ENCODE peak calls at places on chromosomes 4 and X, in four cellular contexts. M is HL-60, N is GM12878, G is K562. D is an unnamed sample.

GRCh38 chr4:181952478-181952877 is 290.7 kb upstream of the TENM3 start:
- DNase-seq in M (no peak), N (no peak), G (no peak), D (no peak)

GRCh38 chr4:54685810-54686209 is 28.1 kb downstream of the KIT start:
- DNase-seq in G (no peak), N (no peak), M (no peak), D (no peak)

GRCh38 chr4:119082661-119083060 is 53.0 kb upstream of the MYOZ2 start:
- DNase-seq in M (no peak), G (no peak), N (no peak), D (no peak)

GRCh38 chrX:45401923-45402322 is 201.2 kb upstream of the DIPK2B start:
- DNase-seq in G (no peak), M (no peak), N (no peak), D (no peak)

GRCh38 chr4:24753519-24753918 is 41.9 kb upstream of the SOD3 start:
- DNase-seq in G (no peak), N (no peak), M (no peak), D (no peak)

GRCh38 chr4:88526221-88526815 is 2.7 kb upstream of the PYURF start:
- DNase-seq in M (no peak), G (no peak), N (no peak), D (no peak)

GRCh38 chr4:10639664-10640063 is 44.9 kb downstream of the CLNK start:
- DNase-seq in N (no peak), G (no peak), M (no peak), D (no peak)

GRCh38 chrX:1444896-1445480 is 7.7 kb downstream of the ASMTL start:
- DNase-seq in M (no peak), G (no peak), N (no peak), D (no peak)

GRCh38 chr4:42398448-42399355 is 1.4 kb downstream of the SHISA3 start:
- DNase-seq in M (no peak), N (no peak), G (no peak), D (no peak)

GRCh38 chr4:156794863-156795262 is 176.7 kb downstream of the PDGFC start:
- DNase-seq in M (no peak), N (no peak), G (no peak), D (no peak)

GRCh38 chr4:2794707-2795557 is 2.0 kb downstream of the SH3BP2 start:
- DNase-seq in N (no peak), M (peak), G (peak), D (no peak)

GRCh38 chr4:126616795-126617194 is 1016.0 kb upstream of the INTU start:
- DNase-seq in G (no peak), N (no peak), M (no peak), D (no peak)

GRCh38 chr4:172962564-172963353 is 205.9 kb upstream of the GALNT7 start:
- DNase-seq in M (no peak), N (no peak), G (no peak), D (no peak)

GRCh38 chr4:133145241-133145640 is 3.9 kb upstream of the PCDH10 start:
- DNase-seq in G (no peak), M (no peak), N (no peak), D (no peak)

GRCh38 chr4:102868153-102868781 is 525 bp upstream of the CISD2 start:
- DNase-seq in N (no peak), G (peak), M (peak), D (no peak)

GRCh38 chr4:156615066-156615514 is 356.5 kb downstream of the PDGFC start:
- DNase-seq in G (no peak), N (no peak), M (no peak), D (no peak)

GRCh38 chr4:113827285-113827684 is 65.7 kb upstream of the CAMK2D start:
- DNase-seq in G (no peak), M (no peak), N (no peak), D (no peak)

GRCh38 chr4:168304744-168305459 is 13.7 kb downstream of the DDX60 start:
- DNase-seq in G (no peak), M (no peak), N (no peak), D (no peak)

GRCh38 chrX:68846536-68846935 is 17.7 kb downstream of the EFNB1 start:
- DNase-seq in M (no peak), N (no peak), G (no peak), D (no peak)

GRCh38 chrX:135087867-135088266 is 32.5 kb downstream of the ETDB start:
- DNase-seq in G (no peak), N (no peak), M (no peak), D (no peak)

GRCh38 chr4:102295153-102295862 is 50.0 kb downstream of the SLC39A8 start:
- DNase-seq in G (no peak), M (no peak), N (no peak), D (no peak)

GRCh38 chr4:55407119-55407518 is 11.4 kb downstream of the TMEM165 start:
- DNase-seq in G (no peak), N (no peak), M (no peak), D (no peak)

GRCh38 chr4:119655111-119655837 is 26.7 kb upstream of the PDE5A start:
- DNase-seq in M (no peak), G (no peak), N (no peak), D (no peak)

GRCh38 chr4:19030536-19030935 is 1009.0 kb upstream of the LCORL start:
- DNase-seq in N (no peak), G (no peak), M (no peak), D (no peak)

GRCh38 chr4:187333151-187333550 is 609.5 kb upstream of the FAT1 start:
- DNase-seq in N (no peak), G (no peak), M (no peak), D (no peak)

GRCh38 chr4:109411964-109412363 is 21.7 kb upstream of the SEC24B start:
- DNase-seq in N (no peak), M (no peak), G (no peak), D (no peak)

GRCh38 chrX:23792861-23793553 is 10.0 kb downstream of the SAT1 start:
- DNase-seq in G (no peak), M (no peak), N (no peak), D (no peak)

GRCh38 chr4:169124661-169125060 is 114.6 kb upstream of the CBR4 start:
- DNase-seq in G (no peak), M (no peak), N (no peak), D (no peak)

GRCh38 chr4:20359692-20360091 is 108.0 kb downstream of the SLIT2 start:
- DNase-seq in G (no peak), M (peak), N (no peak), D (no peak)

GRCh38 chr4:14196141-14196540 is 568.6 kb upstream of the BOD1L1 start:
- DNase-seq in M (no peak), G (peak), N (no peak), D (no peak)

GRCh38 chr4:16079046-16079445 is 4.8 kb downstream of the PROM1 start:
- DNase-seq in N (peak), G (no peak), M (no peak), D (no peak)

GRCh38 chrX:13487731-13488505 is 81.5 kb upstream of the EGFL6 start:
- DNase-seq in M (peak), N (peak), G (peak), D (no peak)
- TF ChIP-seq POLR2AphosphoS5 in M (no peak), N (no peak), G (no peak), D (no peak)

DNA sequence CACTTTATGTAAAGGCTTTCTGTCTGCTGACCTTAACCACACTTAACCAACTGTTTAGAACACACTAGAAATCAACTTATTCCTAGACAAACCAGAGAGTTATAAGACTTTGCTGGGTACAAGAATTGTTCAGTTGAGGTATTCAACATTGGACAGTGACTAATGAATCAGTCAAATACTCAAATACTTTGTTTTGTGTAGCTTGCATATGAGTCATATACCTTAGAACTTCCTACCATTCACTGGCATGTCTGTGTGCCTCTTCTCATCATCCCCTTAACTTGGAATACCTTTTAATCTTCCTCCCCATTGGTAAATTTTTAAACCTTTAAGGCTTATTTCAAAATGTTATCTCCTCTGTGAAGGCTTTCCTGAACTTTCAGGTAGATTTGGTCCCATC is 708.8 kb upstream of the GRIA3 start:
- DNase-seq in N (no peak), G (no peak), M (no peak), D (no peak)
- TF ChIP-seq SPI1 in N (no peak), G (no peak), M (no peak), D (no peak)

DNA sequence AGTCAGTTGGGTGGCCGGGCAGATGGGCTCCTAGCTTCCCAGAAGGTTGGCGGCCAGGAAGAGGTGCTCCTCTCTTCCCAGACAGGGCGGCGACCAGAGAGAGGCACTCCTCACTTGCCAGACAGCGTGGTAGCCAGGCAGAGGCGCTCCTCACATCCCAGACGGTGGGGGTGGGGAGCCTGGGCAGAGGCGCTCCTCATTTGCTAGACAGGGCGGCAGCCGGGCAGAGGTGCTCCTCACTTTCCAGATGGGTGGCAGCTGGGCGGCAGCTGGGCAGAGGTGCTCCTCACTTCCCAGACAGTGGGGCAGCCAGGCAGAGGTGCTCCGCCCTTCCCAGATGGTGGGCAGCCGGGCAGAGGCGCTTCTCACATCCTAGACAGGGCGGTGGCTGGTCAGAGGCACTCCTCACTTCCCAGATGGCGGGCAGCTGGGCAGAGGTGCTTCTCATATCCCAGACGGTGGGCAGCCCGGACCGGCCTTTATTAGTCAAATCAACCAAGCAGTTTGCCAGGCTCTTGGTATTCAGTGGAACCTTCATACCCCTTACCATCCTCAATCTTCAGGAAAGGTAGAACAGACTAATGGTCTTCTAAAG is 13.5 kb upstream of the NONO start:
- DNase-seq in N (no peak), M (no peak), G (no peak), D (no peak)
- TF ChIP-seq POLR2AphosphoS5 in N (no peak), M (no peak), G (no peak), D (no peak)

GRCh38 chr4:111434581-111434980 is 710.7 kb upstream of the FAM241A start:
- DNase-seq in G (no peak), M (no peak), N (no peak), D (no peak)

GRCh38 chr4:111435986-111436744 is 709.1 kb upstream of the FAM241A start:
- DNase-seq in G (no peak), N (no peak), M (no peak), D (no peak)

DNA sequence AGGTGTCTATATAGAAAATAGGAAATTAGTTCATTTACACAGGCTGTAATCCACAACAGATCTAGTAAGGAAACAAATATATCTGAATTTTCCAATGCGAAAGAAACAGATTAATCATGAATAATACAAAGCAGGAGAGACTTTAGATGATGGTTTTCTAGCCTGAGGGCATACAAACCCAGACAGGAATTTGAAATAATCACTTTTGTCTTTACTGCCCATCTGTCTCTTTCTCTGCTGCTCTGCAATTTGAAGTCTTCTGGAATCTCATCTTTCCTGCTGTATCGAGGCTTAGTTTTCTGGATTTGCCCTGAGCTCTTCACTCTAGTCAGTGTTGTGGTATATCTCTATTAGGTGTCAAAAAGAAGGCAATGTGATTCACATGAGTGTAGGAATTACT is 711.8 kb upstream of the FAM241A start:
- DNase-seq in M (no peak), G (no peak), N (no peak), D (no peak)
- TF ChIP-seq SPI1 in M (no peak), G (no peak), N (no peak), D (no peak)

GRCh38 chr4:152947311-152947710 is 11.2 kb downstream of the FHDC1 start:
- DNase-seq in N (no peak), G (no peak), M (no peak), D (no peak)
- TF ChIP-seq POLR2AphosphoS5 in N (no peak), G (no peak), M (no peak), D (no peak)

GRCh38 chr4:23388699-23389395 is 501.0 kb downstream of the PPARGC1A start:
- DNase-seq in M (no peak), N (no peak), G (no peak), D (no peak)

GRCh38 chr4:23388259-23388658 is 501.6 kb downstream of the PPARGC1A start:
- DNase-seq in M (no peak), G (no peak), N (no peak), D (no peak)

GRCh38 chr4:23392860-23393458 is 496.9 kb downstream of the PPARGC1A start:
- DNase-seq in G (no peak), N (no peak), M (no peak), D (no peak)
- TF ChIP-seq SPI1 in G (no peak), N (no peak), M (no peak), D (no peak)

GRCh38 chrX:10039821-10040793 is 72.9 kb downstream of the CLDN34 start:
- DNase-seq in M (no peak), G (no peak), N (no peak), D (no peak)

GRCh38 chrX:10041383-10041782 is 74.2 kb downstream of the CLDN34 start:
- DNase-seq in M (no peak), N (no peak), G (no peak), D (no peak)

GRCh38 chrX:10042055-10042454 is 74.9 kb downstream of the CLDN34 start:
- DNase-seq in M (no peak), G (no peak), N (no peak), D (no peak)

GRCh38 chrX:10038585-10038984 is 71.4 kb downstream of the CLDN34 start:
- DNase-seq in M (no peak), N (no peak), G (no peak), D (no peak)

GRCh38 chrX:10040961-10041360 is 73.8 kb downstream of the CLDN34 start:
- DNase-seq in G (no peak), N (no peak), M (no peak), D (no peak)
- TF ChIP-seq POLR2AphosphoS5 in G (no peak), N (no peak), M (no peak), D (no peak)

GRCh38 chr4:680565-680930 is 6.2 kb downstream of the MYL5 start:
- DNase-seq in N (no peak), G (no peak), M (no peak), D (no peak)
- TF ChIP-seq SPI1 in N (no peak), G (no peak), M (no peak), D (no peak)

GRCh38 chr4:768076-768475 is 57.9 kb downstream of the CPLX1 start:
- DNase-seq in M (no peak), G (no peak), N (no peak), D (no peak)

GRCh38 chr4:769511-769910 is 56.4 kb downstream of the CPLX1 start:
- DNase-seq in G (no peak), M (no peak), N (no peak), D (no peak)

GRCh38 chr4:771464-771863 is 54.5 kb downstream of the CPLX1 start:
- DNase-seq in G (no peak), M (no peak), N (no peak), D (no peak)

GRCh38 chr4:768995-769394 is 56.9 kb downstream of the CPLX1 start:
- DNase-seq in M (no peak), N (no peak), G (no peak), D (no peak)

GRCh38 chr4:770022-770421 is 55.9 kb downstream of the CPLX1 start:
- DNase-seq in G (no peak), M (no peak), N (no peak), D (no peak)
- TF ChIP-seq POLR2AphosphoS5 in G (no peak), M (no peak), N (no peak), D (peak)

DNA sequence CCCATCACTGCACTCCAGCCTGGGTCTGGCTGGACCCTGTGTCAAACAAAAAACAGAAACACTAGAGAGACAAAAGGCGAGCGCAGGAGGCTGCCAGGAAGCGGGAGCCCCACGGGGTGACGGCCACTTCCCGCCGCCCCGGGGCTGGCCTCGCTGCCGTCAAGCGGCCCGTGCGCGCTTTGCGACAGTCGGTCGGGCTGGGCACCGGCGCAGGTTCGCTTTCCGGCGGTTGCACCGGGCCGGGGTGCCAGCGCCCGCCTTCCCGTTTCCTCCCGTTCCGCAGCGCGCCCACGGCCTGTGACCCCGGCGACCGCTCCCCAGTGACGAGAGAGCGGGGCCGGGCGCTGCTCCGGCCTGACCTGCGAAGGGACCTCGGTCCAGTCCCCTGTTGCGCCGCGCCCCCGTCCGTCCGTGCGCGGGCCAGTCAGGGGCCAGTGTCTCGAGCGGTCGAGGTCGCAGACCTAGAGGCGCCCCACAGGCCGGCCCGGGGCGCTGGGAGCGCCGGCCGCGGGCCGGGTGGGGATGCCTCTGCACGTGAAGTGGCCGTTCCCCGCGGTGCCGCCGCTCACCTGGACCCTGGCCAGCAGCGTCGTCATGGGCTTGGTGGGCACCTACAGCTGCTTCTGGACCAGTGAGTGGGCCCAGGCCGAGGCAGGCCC is at the start of gene TAFAZZIN:
- DNase-seq in N (no peak), G (peak), M (peak), D (peak)
- TF ChIP-seq SPI1 in N (peak), G (peak), M (no peak), D (no peak)